ENCODE peak calls at places on chromosomes 1 and 21, in ten cellular contexts. P is hepatocyte, Z is prostate gland, A is tibial nerve, W is AG09309, D is choroid plexus epithelial cell, E is testis, T is GM13977, C is RWPE1, K is astrocyte of the cerebellum. F is an unnamed sample.

GRCh38 chr1:27634166-27634981 is 611 bp downstream of the FGR start:
- DNase-seq in P (peak; percentile 36), Z (no peak), A (no peak), W (no peak), D (no peak), E (no peak), T (no peak), C (no peak), K (no peak), F (peak; percentile 61)

GRCh38 chr1:175725684-175726083 is 17.7 kb downstream of the TNR start:
- DNase-seq in P (peak; percentile 72), Z (no peak), A (no peak), W (no peak), D (peak; percentile 24), E (peak; percentile 38), T (peak; percentile 23), C (peak; percentile 20), K (no peak), F (no peak)

GRCh38 chr1:195516036-195516435 is 1092.2 kb downstream of the KCNT2 start:
- DNase-seq in P (no peak), Z (no peak), A (no peak), W (no peak), D (no peak), E (no peak), T (no peak), C (no peak), K (no peak), F (no peak)

GRCh38 chr1:159188375-159188788 is 16.3 kb upstream of the ACKR1 start:
- DNase-seq in P (peak; percentile 74), Z (no peak), A (no peak), W (no peak), D (peak; percentile 36), E (peak; percentile 75), T (peak; percentile 67), C (peak; percentile 34), K (peak; percentile 4), F (peak; percentile 71)

GRCh38 chr21:18026359-18026758 is 207.2 kb upstream of the C21orf91 start:
- DNase-seq in P (no peak), Z (no peak), A (no peak), W (no peak), D (no peak), E (no peak), T (no peak), C (no peak), K (no peak), F (no peak)

GRCh38 chr1:208174736-208175507 is 69.3 kb downstream of the PLXNA2 start:
- DNase-seq in P (peak; percentile 51), Z (no peak), A (no peak), W (no peak), D (no peak), E (no peak), T (no peak), C (no peak), K (no peak), F (no peak)

GRCh38 chr1:25505706-25506385 is 37.6 kb upstream of the LDLRAP1 start:
- DNase-seq in P (no peak), Z (no peak), A (no peak), W (no peak), D (no peak), E (peak; percentile 9), T (no peak), C (no peak), K (no peak), F (no peak)

GRCh38 chr21:45421846-45422775 is 17.1 kb downstream of the COL18A1 start:
- DNase-seq in P (no peak), Z (no peak), A (no peak), W (no peak), D (no peak), E (no peak), T (no peak), C (no peak), K (no peak), F (no peak)

GRCh38 chr21:41247561-41247968 is 69.0 kb upstream of the FAM3B start:
- DNase-seq in P (no peak), Z (peak; percentile 91), A (no peak), W (no peak), D (peak; percentile 63), E (peak; percentile 48), T (peak; percentile 11), C (no peak), K (peak; percentile 78), F (no peak)

GRCh38 chr1:3070654-3071506 is 1.9 kb downstream of the PRDM16 start:
- DNase-seq in P (peak; percentile 37), Z (no peak), A (no peak), W (no peak), D (no peak), E (no peak), T (no peak), C (no peak), K (no peak), F (no peak)

GRCh38 chr1:178724734-178725602 is at the start of gene RALGPS2:
- DNase-seq in P (peak; percentile 91), Z (peak; percentile 63), A (peak; percentile 40), W (no peak), D (peak; percentile 70), E (peak; percentile 76), T (peak; percentile 71), C (peak; percentile 64), K (no peak), F (peak; percentile 55)

GRCh38 chr1:38082678-38083317 is 36.2 kb upstream of the POU3F1 start:
- DNase-seq in P (peak; percentile 26), Z (peak; percentile 20), A (no peak), W (no peak), D (no peak), E (no peak), T (no peak), C (no peak), K (no peak), F (no peak)

GRCh38 chr1:12383786-12384185 is 154.0 kb downstream of the VPS13D start:
- DNase-seq in P (no peak), Z (no peak), A (no peak), W (no peak), D (peak; percentile 42), E (no peak), T (no peak), C (no peak), K (no peak), F (no peak)

GRCh38 chr1:204427302-204427701 is 15.7 kb upstream of the PPP1R15B start:
- DNase-seq in P (no peak), Z (no peak), A (no peak), W (no peak), D (no peak), E (no peak), T (no peak), C (no peak), K (no peak), F (no peak)

GRCh38 chr1:204087893-204088528 is 15.1 kb downstream of the SOX13 start:
- DNase-seq in P (no peak), Z (no peak), A (no peak), W (no peak), D (no peak), E (peak; percentile 69), T (no peak), C (no peak), K (no peak), F (no peak)

GRCh38 chr1:76013209-76013581 is 61.4 kb upstream of the ST6GALNAC3 start:
- DNase-seq in P (no peak), Z (peak; percentile 15), A (no peak), W (no peak), D (no peak), E (no peak), T (no peak), C (no peak), K (no peak), F (no peak)

GRCh38 chr1:242132446-242132845 is 133.5 kb upstream of the MAP1LC3C start:
- DNase-seq in P (no peak), Z (no peak), A (no peak), W (no peak), D (no peak), E (no peak), T (no peak), C (no peak), K (no peak), F (no peak)

GRCh38 chr1:242133351-242133750 is 134.5 kb upstream of the MAP1LC3C start:
- DNase-seq in P (no peak), Z (no peak), A (no peak), W (no peak), D (no peak), E (no peak), T (no peak), C (no peak), K (no peak), F (no peak)

GRCh38 chr1:242129103-242129502 is 130.2 kb upstream of the MAP1LC3C start:
- DNase-seq in P (peak; percentile 43), Z (no peak), A (no peak), W (no peak), D (no peak), E (peak; percentile 26), T (peak; percentile 23), C (peak; percentile 6), K (no peak), F (no peak)
- TF ChIP-seq CTCF in P (no peak), Z (no peak), A (no peak), W (no peak), D (no peak), E (no peak), T (peak; percentile 36), C (no peak), K (no peak), F (no peak)

DNA sequence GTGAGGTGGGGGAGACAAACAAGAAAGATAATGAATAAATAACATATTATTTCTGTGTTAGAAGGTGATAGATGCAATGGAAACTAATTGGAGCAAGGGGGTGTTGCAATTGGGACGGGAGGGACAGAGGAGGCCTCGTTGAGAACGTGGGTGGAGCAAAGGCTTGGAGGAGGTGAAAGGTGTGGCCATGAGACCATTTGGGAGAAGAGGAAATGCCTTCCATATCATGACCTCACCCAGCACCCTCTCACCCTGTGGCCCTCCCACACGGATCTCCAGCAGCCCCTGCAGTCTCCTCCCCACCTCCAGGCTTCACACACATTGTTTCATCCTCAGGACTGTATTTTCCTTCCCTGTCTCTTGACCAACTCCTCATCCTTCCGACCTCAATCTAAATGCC is 85.3 kb upstream of the ARHGAP29 start:
- DNase-seq in P (no peak), Z (no peak), A (no peak), W (no peak), D (no peak), E (no peak), T (no peak), C (peak; percentile 56), K (no peak), F (no peak)
- TF ChIP-seq CTCF in P (no peak), Z (no peak), A (no peak), W (no peak), D (no peak), E (no peak), T (no peak), C (no peak), K (no peak), F (no peak)

DNA sequence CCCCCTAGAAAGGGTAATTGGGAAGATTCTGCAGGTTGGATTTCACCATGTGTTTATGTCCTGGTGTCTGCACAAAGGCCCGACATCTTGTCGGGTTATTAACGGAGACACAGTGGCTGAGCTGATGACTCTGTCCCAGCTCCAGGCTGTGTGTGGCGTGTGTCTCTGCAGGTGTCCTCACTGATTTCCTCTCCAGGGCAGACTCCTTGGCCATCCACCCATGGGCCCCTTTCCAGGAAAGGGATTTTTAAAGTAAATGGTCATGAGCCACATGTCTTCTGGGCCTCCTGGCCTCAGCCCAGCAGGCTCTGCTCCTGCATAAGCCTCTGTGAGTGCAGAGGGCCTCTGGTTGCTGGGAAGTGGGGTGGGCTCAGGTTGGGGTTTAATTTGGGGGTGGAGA is 418.7 kb upstream of the VAMP3 start:
- DNase-seq in P (no peak), Z (no peak), A (no peak), W (no peak), D (no peak), E (no peak), T (no peak), C (no peak), K (no peak), F (no peak)
- TF ChIP-seq CTCF in P (no peak), Z (no peak), A (no peak), W (no peak), D (no peak), E (no peak), T (no peak), C (no peak), K (no peak), F (no peak)

GRCh38 chr1:206050655-206051235 is 2.2 kb upstream of the RHEX start:
- DNase-seq in P (no peak), Z (no peak), A (no peak), W (no peak), D (peak; percentile 28), E (no peak), T (peak; percentile 50), C (no peak), K (no peak), F (no peak)
- TF ChIP-seq CTCF in P (no peak), Z (no peak), A (no peak), W (no peak), D (no peak), E (no peak), T (no peak), C (no peak), K (no peak), F (no peak)